ENCODE peak calls at places on chromosomes 13 and 19, in four cellular contexts. F is GM12878, H is SK-N-SH, R is H1. U is an unnamed sample.

GRCh38 chr19:4064551-4065260 is 2.0 kb downstream of the ZBTB7A start:
- DNase-seq in H (peak; percentile 86), F (no peak), R (no peak), U (peak; percentile 76)

GRCh38 chr19:14474827-14475226 is 327 bp downstream of the PTGER1 start:
- DNase-seq in H (no peak), R (no peak), F (no peak), U (peak; percentile 5)

GRCh38 chr19:4183967-4184717 is 1.7 kb downstream of the ANKRD24 start:
- DNase-seq in H (no peak), R (no peak), F (no peak), U (no peak)

GRCh38 chr19:35712910-35713845 is 4.6 kb upstream of the KMT2B start:
- DNase-seq in R (peak; percentile 62), H (no peak), F (peak; percentile 82), U (peak; percentile 36)

GRCh38 chr19:7004313-7004931 is 16.8 kb downstream of the MBD3L2B start:
- DNase-seq in R (no peak), H (no peak), F (no peak), U (peak; percentile 13)

GRCh38 chr13:39245688-39246087 is 207.4 kb downstream of the NHLRC3 start:
- DNase-seq in F (no peak), H (no peak), R (no peak), U (no peak)

GRCh38 chr13:27446986-27447583 is 3.3 kb downstream of the MTIF3 start:
- DNase-seq in F (no peak), R (no peak), H (no peak), U (no peak)

GRCh38 chr13:95641961-95642621 is 2.4 kb downstream of the DZIP1 start:
- DNase-seq in F (no peak), H (peak; percentile 77), R (peak; percentile 81), U (no peak)

GRCh38 chr19:16285769-16286564 is 38.7 kb upstream of the KLF2 start:
- DNase-seq in F (no peak), H (no peak), R (peak; percentile 61), U (no peak)
- TF ChIP-seq GABPA in F (no peak), H (no peak), R (peak; percentile 20), U (no peak)

DNA sequence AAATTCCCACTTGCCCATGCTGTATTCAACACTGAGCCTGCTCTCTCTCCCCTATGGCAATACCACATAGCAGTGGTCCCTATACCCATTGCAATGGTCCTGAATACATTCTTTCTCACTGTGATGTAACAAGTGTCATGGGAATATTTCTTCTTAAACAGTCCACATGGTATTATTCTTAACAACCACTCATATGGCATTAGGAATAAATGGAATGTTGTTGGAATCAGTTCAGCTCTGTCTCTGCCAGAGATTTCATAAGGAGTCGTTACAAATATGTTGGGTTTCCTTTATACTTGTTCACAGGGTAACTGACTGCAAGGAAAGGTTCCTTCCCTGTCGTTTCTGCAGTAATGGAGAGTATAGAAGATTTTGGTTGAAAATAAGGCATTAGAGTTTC is 128.3 kb upstream of the SPATA13 start:
- DNase-seq in R (no peak), F (no peak), H (no peak), U (no peak)
- TF ChIP-seq GABPA in R (no peak), F (no peak), H (no peak), U (no peak)

GRCh38 chr19:458091-459042 is 2.5 kb downstream of the SHC2 start:
- DNase-seq in H (no peak), R (no peak), F (no peak), U (no peak)

GRCh38 chr19:459724-460511 is 915 bp downstream of the SHC2 start:
- DNase-seq in H (peak; percentile 98), R (peak; percentile 85), F (no peak), U (peak; percentile 91)

GRCh38 chr19:461664-462551 is 1.1 kb upstream of the SHC2 start:
- DNase-seq in R (peak; percentile 77), F (no peak), H (peak; percentile 77), U (peak; percentile 93)

GRCh38 chr19:463483-464130 is 2.8 kb upstream of the SHC2 start:
- DNase-seq in R (no peak), F (no peak), H (no peak), U (no peak)

DNA sequence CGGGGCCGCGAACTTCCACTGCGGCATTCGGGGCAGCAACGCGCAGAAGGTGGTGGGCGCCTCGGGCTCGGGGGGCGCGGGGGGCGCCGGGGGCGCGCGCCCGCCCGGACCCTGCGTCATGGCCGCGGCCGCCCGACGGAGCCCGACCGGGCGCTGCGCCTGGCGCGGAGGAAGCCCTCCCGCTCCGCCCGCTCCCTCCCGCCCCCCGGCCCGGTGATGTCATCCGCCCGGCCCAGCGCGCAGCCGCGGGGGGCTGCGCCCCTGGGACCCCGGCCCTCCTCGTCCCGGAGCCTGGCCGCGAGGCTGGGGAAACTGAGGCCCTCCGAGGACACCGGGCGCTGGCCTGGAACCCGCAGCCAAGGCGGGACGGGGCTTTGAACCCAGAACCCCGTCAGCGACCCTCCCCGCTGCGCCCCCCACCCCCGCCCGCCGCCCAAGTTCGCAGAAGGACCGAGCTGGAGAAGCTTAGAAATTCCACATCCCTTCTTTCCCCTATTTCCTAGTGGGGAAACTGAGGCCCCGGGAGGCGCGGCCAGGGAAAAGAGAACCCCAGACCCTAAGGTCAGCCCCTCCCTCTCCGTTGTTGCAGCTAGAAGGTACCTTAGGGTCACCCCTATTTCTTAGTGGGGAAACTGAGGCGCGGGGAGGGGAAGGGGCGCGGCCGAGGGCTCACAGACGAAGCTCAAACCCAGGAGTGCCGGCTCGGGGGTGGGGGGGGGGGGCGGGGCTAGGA is at the start of gene SHC2:
- DNase-seq in R (no peak), H (peak; percentile 91), F (no peak), U (peak; percentile 72)
- TF ChIP-seq GABPA in R (no peak), H (no peak), F (no peak), U (no peak)

DNA sequence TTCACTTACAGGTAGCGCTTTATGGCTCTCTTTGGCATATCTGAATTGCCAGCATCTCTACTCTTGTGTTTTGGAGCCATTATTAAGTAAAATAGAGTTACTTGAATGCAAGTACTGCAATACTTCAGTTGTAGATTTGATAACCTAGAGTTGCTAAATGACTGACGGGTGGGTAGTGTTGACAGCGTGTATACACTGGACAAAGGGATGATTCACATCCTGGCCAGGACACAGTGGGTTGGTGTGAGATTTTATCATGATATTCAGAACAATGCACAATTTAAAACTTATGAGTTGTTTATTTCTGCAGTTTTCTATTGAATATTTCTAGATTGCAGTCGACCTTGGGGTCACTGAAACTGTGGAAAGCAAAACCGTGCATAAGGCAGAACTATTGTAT is 44.5 kb downstream of the NDFIP2 start:
- DNase-seq in H (no peak), R (no peak), F (no peak), U (peak; percentile 14)
- TF ChIP-seq GABPA in H (no peak), R (no peak), F (no peak), U (no peak)

DNA sequence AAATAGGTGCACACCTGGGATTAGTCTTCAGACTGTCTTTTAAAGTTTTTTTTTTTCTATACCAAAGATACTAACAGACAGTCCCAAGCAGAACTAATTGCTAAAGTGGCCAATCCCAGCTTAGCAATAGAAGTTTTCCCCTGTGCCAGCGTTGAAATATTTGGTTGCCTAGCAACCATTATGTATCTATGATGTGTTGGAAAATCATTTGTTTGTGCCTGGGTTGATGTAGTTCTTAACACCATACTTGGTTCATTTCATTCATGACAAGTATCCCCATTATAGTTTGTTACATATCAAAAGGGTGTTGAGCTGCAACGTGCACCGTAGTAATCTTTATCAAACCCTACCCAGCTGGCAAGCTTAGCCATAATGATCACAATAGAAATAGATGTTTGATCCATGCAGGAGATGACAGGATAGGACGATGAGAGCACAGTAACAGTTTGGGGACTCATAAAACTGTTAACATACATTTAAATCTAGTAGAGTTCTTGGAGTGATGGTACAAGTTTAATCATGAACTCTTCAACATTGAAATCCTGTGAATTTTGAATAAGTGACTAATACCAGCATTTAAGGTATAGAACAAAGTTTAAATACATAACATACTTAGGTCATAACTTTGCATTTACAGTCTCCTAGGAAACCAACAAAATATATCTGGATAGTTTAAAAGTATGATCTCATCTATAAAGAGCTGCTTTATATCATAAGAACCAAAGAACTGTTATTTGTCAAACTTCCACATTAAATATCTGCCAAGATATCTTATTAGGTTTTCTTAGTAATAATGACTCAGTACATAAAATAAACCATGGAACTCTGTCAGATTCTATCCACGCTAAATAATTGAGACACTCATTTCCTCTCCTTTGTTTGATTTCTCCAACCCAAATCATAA is 73.4 kb downstream of the MBNL2 start:
- DNase-seq in H (no peak), R (no peak), F (no peak), U (no peak)
- TF ChIP-seq GABPA in H (peak; percentile 34), R (no peak), F (no peak), U (no peak)

GRCh38 chr13:73781384-73781783 is 352.8 kb downstream of the KLF12 start:
- DNase-seq in H (peak; percentile 29), F (no peak), R (no peak), U (no peak)
- TF ChIP-seq GABPA in H (no peak), F (no peak), R (no peak), U (no peak)

GRCh38 chr13:44234566-44234965 is 139.1 kb upstream of the SERP2 start:
- DNase-seq in R (no peak), H (no peak), F (no peak), U (no peak)
- TF ChIP-seq GABPA in R (no peak), H (no peak), F (no peak), U (no peak)

DNA sequence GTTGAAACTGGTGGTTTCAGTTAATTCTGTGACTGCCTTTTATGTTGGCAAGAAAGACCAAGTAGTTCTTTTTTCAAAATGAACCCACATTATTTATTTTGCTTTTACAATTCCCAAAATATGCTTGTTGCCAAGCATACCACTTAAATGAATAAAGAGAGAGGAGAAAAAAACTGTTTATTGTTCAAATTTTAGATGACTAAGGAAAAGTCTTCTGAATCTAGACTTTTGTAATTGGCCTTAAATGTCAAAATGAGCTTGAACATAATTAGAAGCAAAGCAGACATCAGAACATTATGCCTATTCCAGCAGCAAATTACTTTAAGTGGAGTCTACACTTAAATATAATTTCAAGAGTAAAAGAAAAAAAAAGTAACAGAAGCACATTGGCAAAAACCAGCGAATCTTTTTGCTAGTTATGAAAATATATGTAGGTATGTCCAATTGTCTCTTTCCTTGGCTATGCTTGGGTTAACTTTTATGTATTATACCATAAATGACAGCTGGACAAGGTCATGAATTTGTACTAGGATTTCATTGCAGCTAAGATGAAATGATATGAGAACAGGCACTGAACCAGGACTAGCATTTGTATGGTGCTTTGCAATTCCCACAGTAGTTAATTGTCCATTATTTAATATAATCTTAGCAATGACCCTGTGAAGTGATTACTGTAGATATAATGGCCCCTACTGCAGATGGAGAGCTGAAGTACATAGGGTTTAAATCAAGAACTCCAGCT is 211.9 kb downstream of the NALCN start:
- DNase-seq in F (no peak), H (peak; percentile 18), R (no peak), U (no peak)
- TF ChIP-seq GABPA in F (no peak), H (no peak), R (no peak), U (no peak)

DNA sequence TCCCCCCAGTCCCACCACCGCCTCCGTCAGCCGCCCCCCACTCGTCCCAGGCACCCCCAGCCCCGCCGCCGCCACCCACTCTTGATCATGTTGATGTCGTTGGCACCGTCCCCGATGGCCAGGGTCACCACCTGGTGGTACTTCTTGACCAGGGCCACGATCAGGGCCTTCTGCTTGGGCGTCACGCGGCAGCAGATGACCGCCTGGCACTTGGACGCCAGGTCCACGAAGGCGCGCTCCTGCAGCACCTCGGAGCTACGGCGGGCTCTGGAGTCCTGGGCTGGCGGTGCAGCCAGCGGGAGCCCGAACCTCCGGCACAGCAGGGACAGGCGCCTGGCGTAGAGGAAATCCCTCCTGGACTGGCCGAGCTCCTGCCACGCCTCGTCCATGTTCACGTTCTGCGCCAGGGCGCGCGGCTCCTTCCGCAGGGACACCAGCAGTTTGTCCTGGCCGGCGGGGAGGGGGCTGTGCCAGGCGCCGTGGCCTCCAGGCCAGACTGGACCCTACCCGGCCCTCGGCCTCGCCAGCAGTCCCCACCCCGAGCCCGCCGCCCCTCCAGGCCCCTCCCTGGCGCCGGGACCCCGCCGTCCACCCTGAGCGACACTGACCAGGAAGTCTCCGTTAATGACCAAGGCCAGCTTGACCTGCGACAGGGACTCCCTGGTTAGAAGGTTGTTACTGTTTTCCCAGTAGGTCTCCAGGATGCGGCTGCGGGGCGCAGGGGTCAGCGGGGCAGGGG is 22.6 kb downstream of the ATP8B3 start:
- DNase-seq in H (peak; percentile 67), R (no peak), F (no peak), U (no peak)
- TF ChIP-seq GABPA in H (no peak), R (no peak), F (no peak), U (no peak)